ENCODE peak calls at places on chromosomes 2 and 18, in nine cellular contexts. F, A, V, O, U, C, L, Z and E are unnamed samples.

GRCh38 chr2:43576983-43577892 is 18.6 kb downstream of the THADA start:
- DNase-seq in F (no peak), A (peak), V (no peak), O (peak), U (no peak), C (peak), L (no peak), Z (peak), E (peak)

GRCh38 chr2:71611247-71611646 is 157.9 kb downstream of the DYSF start:
- DNase-seq in F (no peak), A (no peak), V (peak), O (no peak), U (no peak), C (no peak), L (no peak), Z (no peak), E (peak)

GRCh38 chr18:76491436-76491800 is 3.6 kb downstream of the ZNF516 start:
- DNase-seq in F (no peak), A (peak), V (peak), O (peak), U (peak), C (peak), L (peak), Z (no peak), E (peak)

GRCh38 chr2:7986431-7986830 is 695.4 kb upstream of the ID2 start:
- DNase-seq in F (no peak), A (no peak), V (no peak), O (no peak), U (no peak), C (no peak), L (no peak), Z (no peak), E (no peak)

GRCh38 chr2:46803911-46804670 is 111.5 kb downstream of the MCFD2 start:
- DNase-seq in F (no peak), A (peak), V (no peak), O (no peak), U (no peak), C (peak), L (no peak), Z (peak), E (no peak)

GRCh38 chr2:220077488-220077887 is 450.1 kb downstream of the SLC4A3 start:
- DNase-seq in F (no peak), A (peak), V (no peak), O (no peak), U (no peak), C (peak), L (no peak), Z (peak), E (no peak)

GRCh38 chr2:127651381-127651809 is 5.4 kb downstream of the GPR17 start:
- DNase-seq in F (no peak), A (no peak), V (no peak), O (no peak), U (peak), C (no peak), L (no peak), Z (no peak), E (no peak)

GRCh38 chr2:220370764-220371163 is 743.3 kb downstream of the SLC4A3 start:
- DNase-seq in F (no peak), A (no peak), V (no peak), O (no peak), U (no peak), C (no peak), L (no peak), Z (no peak), E (no peak)

GRCh38 chr18:57984490-57985109 is 59.4 kb upstream of the NEDD4L start:
- DNase-seq in F (no peak), A (no peak), V (peak), O (no peak), U (no peak), C (no peak), L (no peak), Z (no peak), E (no peak)

GRCh38 chr2:74593826-74594467 is 39.4 kb downstream of the DOK1 start:
- DNase-seq in F (no peak), A (peak), V (no peak), O (no peak), U (no peak), C (no peak), L (no peak), Z (no peak), E (no peak)

GRCh38 chr2:103289101-103289725 is 527.4 kb downstream of the TMEM182 start:
- DNase-seq in F (no peak), A (no peak), V (no peak), O (no peak), U (no peak), C (peak), L (no peak), Z (no peak), E (no peak)

GRCh38 chr18:12657048-12657848 is 659 bp downstream of the SPIRE1 start:
- DNase-seq in F (no peak), A (peak), V (peak), O (peak), U (peak), C (peak), L (peak), Z (no peak), E (peak)

GRCh38 chr2:28869494-28870145 is 489 bp downstream of the TRMT61B start:
- DNase-seq in F (no peak), A (no peak), V (no peak), O (no peak), U (no peak), C (peak), L (no peak), Z (no peak), E (no peak)

GRCh38 chr2:149738771-149739170 is 151.2 kb upstream of the MMADHC start:
- DNase-seq in F (no peak), A (peak), V (no peak), O (no peak), U (no peak), C (no peak), L (no peak), Z (no peak), E (no peak)

GRCh38 chr2:86413296-86414085 is 27.7 kb upstream of the KDM3A start:
- DNase-seq in F (no peak), A (no peak), V (no peak), O (no peak), U (no peak), C (no peak), L (no peak), Z (no peak), E (no peak)

GRCh38 chr2:234827096-234827860 is 124.5 kb upstream of the SH3BP4 start:
- DNase-seq in F (no peak), A (peak), V (no peak), O (no peak), U (no peak), C (peak), L (no peak), Z (no peak), E (no peak)

GRCh38 chr2:27369471-27370025 is 590 bp downstream of the EIF2B4 start:
- DNase-seq in F (no peak), A (peak), V (peak), O (peak), U (no peak), C (peak), L (no peak), Z (no peak), E (no peak)

DNA sequence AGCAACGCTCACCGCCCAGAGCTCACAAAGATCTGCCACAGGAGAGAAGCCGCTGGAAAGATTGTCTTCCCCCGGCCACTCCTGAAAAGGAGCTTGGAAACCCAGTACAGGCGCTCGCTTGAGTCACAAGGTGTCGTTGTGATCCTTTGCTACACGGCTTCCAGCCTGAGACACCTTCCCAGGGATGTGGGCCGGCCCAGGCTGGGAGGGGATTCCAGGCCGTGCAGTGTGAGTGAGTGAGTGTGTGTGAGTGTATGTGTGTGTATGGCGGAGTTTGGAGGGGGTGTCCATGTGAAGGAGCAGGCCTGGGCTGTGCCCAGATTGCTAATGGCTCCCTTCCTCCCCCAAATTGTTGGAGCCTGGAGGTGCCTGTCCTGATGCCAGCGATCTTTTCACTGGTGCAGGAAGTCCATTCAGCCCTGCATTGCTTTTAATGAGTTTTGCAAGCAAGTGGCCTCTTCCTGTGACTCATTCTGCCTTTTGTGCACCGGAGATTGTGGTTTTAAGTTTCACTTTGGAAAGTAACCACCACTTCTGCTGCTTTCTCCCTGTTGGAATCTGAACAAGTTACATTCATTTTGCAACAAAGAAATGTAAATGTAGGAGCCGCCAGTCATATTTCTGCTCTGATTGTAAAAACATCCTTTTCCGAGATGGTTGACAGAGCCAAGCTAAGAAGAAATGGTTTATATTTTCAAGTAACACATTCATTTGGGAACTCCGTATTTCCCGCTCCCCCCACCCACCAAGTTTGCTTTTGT is 83.7 kb downstream of the LPIN1 start:
- DNase-seq in F (peak), A (peak), V (peak), O (peak), U (peak), C (peak), L (peak), Z (peak), E (peak)
- TF ChIP-seq CTCF in F (peak), A (peak), V (peak), O (peak), U (no peak), C (peak), L (peak), Z (peak), E (no peak)

GRCh38 chr2:182207049-182207746 is 219.6 kb downstream of the PDE1A start:
- DNase-seq in F (no peak), A (no peak), V (no peak), O (no peak), U (no peak), C (no peak), L (no peak), Z (no peak), E (no peak)
- H3K4me3 ChIP-seq in F (no peak), A (no peak), V (no peak), O (no peak), U (no peak), C (no peak), L (no peak), Z (no peak), E (no peak)

DNA sequence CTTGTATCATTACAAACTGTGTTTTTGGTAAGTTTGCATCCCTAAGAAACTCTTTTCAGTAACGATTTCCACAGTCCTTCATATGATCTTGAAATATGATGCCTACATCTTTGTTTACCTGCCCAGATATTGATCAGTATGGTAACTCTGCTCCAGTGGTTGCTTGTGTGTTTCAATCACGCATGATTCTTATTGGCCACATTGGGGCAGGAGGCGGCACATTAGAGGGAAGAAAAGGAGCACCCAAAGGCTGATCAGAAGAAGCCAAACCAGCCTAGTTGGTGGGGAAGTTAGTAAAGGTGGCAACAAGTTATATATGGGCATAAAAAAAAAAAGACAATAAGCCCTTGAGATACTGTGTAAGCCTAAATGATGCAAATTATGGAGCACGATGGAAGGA is 158.9 kb downstream of the RHBDD1 start:
- DNase-seq in F (no peak), A (no peak), V (no peak), O (no peak), U (no peak), C (peak), L (no peak), Z (no peak), E (no peak)
- TF ChIP-seq CTCF in F (no peak), A (peak), V (no peak), O (no peak), U (no peak), C (peak), L (no peak), Z (no peak), E (no peak)

GRCh38 chr18:79609841-79610281 is 69.7 kb upstream of the CTDP1 start:
- DNase-seq in F (no peak), A (no peak), V (peak), O (no peak), U (peak), C (no peak), L (peak), Z (no peak), E (no peak)
- H3K4me3 ChIP-seq in F (no peak), A (no peak), V (no peak), O (no peak), U (no peak), C (no peak), L (no peak), Z (no peak), E (no peak)

DNA sequence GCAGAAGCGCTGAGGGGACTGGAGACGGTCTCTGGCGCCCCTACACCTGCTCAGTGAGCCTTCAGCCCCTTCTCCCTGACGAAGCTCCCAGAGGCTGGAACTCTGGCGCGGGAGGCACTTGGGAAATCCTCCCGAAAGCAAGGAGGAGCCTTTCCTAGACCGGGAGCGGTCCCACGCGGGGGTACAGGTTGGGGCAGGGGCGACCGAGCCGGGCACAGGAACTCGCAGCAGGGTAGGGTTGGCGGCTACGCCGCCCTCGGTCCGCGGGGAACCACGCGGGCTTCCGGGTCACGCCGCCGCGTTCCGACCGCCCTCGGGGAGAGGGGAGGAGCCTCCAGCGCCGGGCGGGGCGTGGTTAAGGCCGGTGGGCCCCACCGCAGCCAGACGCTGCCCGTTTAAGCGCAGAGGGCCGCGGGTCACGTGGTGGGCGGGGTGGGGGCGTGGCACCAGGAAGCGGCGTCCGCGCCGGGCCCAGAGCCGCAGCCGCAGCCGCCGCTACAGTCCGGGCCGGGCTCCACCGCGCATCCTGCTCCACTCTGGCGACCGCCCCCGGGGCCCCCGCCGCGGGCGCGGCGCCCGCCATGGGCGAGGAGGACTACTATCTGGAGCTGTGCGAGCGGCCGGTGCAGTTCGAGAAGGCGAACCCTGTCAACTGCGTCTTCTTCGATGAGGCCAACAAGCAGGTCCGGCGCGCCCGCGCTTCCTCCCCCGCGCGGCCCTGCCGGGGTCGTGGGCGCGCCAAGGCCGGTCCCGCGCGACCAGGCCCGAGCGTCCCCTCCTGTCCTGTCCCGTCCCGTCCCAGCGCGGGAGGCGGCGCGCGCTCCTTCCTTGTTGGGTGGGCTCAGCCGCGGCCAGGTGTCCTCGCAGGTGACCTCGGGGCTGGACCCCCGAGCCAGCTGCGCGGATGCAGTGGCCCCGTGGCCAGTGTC is at the start of gene RMC1:
- DNase-seq in F (no peak), A (peak), V (peak), O (peak), U (peak), C (peak), L (peak), Z (peak), E (peak)
- TF ChIP-seq CTCF in F (no peak), A (peak), V (peak), O (no peak), U (no peak), C (no peak), L (peak), Z (no peak), E (no peak)

GRCh38 chr2:176137883-176138282 is 8.4 kb downstream of the HOXD8 start:
- DNase-seq in F (no peak), A (peak), V (no peak), O (no peak), U (no peak), C (no peak), L (peak), Z (no peak), E (no peak)

GRCh38 chr2:176138526-176139169 is 9.1 kb downstream of the HOXD8 start:
- DNase-seq in F (no peak), A (peak), V (no peak), O (no peak), U (no peak), C (no peak), L (peak), Z (no peak), E (no peak)

GRCh38 chr2:176134978-176135575 is 5.6 kb downstream of the HOXD8 start:
- DNase-seq in F (no peak), A (peak), V (no peak), O (no peak), U (no peak), C (peak), L (peak), Z (no peak), E (no peak)

GRCh38 chr2:176137249-176137573 is 7.7 kb downstream of the HOXD8 start:
- DNase-seq in F (no peak), A (no peak), V (no peak), O (no peak), U (no peak), C (no peak), L (no peak), Z (no peak), E (no peak)

DNA sequence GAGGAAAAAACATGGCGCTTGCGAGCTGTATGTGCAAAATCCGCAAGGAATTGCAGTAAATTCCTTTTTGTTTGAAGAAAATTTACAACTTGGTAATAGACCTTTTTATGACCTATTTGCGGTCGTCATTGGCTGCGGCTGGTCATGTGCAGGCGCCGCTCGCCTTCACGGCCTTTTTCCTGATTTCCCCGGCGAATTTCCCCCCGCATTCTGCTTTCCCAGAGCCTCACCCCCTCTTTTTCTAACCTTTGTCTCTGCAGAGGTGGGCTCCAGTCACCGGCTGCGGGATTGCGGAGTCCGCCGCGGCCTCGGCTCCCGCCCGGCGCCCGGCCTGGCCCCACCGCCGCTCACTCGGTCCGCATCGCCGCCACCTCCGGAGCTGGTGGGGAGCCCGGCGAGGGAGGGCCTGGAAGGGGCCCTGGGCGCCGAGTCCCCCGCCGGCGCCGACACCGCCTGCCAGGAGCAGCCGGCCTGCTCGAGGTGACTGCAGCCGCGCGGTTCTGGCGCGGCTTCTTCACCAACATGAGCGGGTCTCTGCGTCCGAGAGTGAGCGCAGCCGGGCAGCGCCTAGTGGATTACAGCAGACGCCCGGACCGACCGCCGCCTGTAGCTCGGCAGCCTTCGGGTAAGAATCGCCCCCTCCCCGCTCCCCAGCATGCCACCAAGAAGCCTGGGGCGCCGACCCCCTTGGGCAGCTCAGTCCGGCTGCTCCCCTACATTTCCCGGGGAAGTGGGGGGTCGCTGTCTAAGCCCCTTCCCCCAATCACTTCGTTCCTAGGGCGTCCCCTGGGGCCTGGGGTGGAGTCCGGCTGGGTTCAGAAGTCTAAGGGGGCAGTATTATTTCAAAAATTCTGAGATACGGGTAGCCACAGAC is 7.1 kb downstream of the HOXD8 start:
- DNase-seq in F (no peak), A (peak), V (peak), O (no peak), U (no peak), C (no peak), L (peak), Z (no peak), E (peak)
- H3K4me3 ChIP-seq in F (peak), A (peak), V (peak), O (peak), U (peak), C (no peak), L (peak), Z (peak), E (peak)

GRCh38 chr2:237685408-237685807 is 58.0 kb downstream of the LRRFIP1 start:
- DNase-seq in F (no peak), A (no peak), V (peak), O (no peak), U (no peak), C (peak), L (no peak), Z (no peak), E (no peak)
- TF ChIP-seq CTCF in F (peak), A (peak), V (peak), O (peak), U (no peak), C (peak), L (no peak), Z (peak), E (no peak)

DNA sequence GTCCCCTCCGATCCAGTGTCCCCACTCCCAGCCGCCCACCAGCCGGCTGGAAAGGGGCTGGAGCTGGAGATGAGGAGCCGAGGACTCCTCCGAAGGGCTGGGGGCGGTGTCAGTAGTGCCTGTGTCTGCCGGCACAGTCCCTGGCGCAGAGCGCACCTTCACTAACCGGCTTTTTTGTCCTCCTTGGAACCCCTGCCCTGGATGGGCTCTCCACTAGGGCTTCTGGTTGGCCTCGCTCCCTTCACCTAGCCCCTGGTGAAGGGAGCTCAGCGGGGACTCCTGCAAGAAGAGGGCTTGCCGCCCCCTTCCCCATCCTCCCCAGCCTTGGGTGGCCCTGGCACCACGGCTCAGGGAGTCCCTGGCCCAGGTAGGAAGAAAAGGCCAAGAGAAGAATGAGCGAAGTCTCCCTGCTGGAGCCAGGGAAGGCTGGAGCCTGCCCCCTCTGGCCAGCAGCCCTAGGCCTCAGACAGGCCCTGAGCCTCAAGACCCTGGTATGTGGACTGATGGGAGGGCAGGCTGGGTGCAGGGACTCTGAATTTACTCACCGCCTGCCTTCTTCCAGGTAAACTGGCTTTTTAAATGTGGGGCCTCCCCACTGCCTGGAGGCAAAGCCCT is 570 bp upstream of the ECEL1 start:
- DNase-seq in F (no peak), A (no peak), V (no peak), O (no peak), U (no peak), C (no peak), L (no peak), Z (no peak), E (no peak)
- H3K4me3 ChIP-seq in F (peak), A (no peak), V (peak), O (no peak), U (no peak), C (no peak), L (no peak), Z (no peak), E (no peak)

DNA sequence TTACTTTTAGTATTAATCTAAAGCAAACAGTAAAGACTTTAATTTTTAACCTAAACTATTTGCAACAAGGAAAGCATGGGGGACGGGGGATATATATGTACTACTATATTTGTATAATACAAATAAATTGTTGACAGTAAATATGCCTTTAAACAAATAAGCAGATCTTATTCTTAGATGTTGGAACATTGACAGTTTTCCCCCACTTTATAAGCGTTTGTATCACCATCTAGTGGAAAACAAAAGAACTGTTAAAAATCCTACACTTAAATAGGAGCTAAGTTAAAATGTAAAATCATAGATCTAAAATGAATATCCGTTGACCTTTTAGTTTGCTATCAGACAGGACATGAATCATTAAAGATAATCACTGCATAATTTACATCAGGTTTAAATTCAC is 50.0 kb downstream of the RBBP8 start:
- DNase-seq in F (no peak), A (peak), V (no peak), O (peak), U (no peak), C (peak), L (no peak), Z (no peak), E (no peak)
- TF ChIP-seq CTCF in F (peak), A (peak), V (no peak), O (peak), U (no peak), C (peak), L (no peak), Z (peak), E (peak)